ENCODE peak calls at places on chromosome 20, in seven cellular contexts. One of them, this sample, is unnamed.

GRCh38 chr20:51420111-51420510 is 122.4 kb downstream of the NFATC2 start:
- DNase-seq in astrocyte: peak; percentile 16
- DNase-seq in A549: no peak
- DNase-seq in Panc1: no peak
- DNase-seq in uterus: no peak
- DNase-seq in cardiac muscle cell: no peak
- DNase-seq in endodermal cell: no peak
- DNase-seq in this sample: no peak

GRCh38 chr20:18701969-18702368 is 111.6 kb upstream of the SCP2D1 start:
- DNase-seq in A549: no peak
- DNase-seq in Panc1: no peak
- DNase-seq in cardiac muscle cell: no peak
- DNase-seq in uterus: no peak
- DNase-seq in endodermal cell: no peak
- DNase-seq in astrocyte: no peak
- DNase-seq in this sample: no peak

GRCh38 chr20:35616465-35617396 is 1.1 kb downstream of the SPAG4 start:
- DNase-seq in Panc1: peak; percentile 99
- DNase-seq in A549: peak; percentile 87
- DNase-seq in uterus: peak; percentile 88
- DNase-seq in endodermal cell: peak; percentile 100
- DNase-seq in astrocyte: peak; percentile 97
- DNase-seq in cardiac muscle cell: peak; percentile 94
- DNase-seq in this sample: peak; percentile 88

GRCh38 chr20:4090756-4091331 is 75.5 kb upstream of the RNF24 start:
- DNase-seq in endodermal cell: no peak
- DNase-seq in cardiac muscle cell: peak; percentile 72
- DNase-seq in A549: peak; percentile 31
- DNase-seq in uterus: no peak
- DNase-seq in astrocyte: peak; percentile 77
- DNase-seq in Panc1: no peak
- DNase-seq in this sample: no peak

GRCh38 chr20:34312024-34312460 is 8.9 kb upstream of the AHCY start:
- DNase-seq in uterus: no peak
- DNase-seq in endodermal cell: peak; percentile 70
- DNase-seq in astrocyte: no peak
- DNase-seq in cardiac muscle cell: no peak
- DNase-seq in Panc1: no peak
- DNase-seq in A549: no peak
- DNase-seq in this sample: no peak

GRCh38 chr20:50992733-50993457 is 30.0 kb downstream of the KCNG1 start:
- DNase-seq in A549: peak; percentile 89
- DNase-seq in endodermal cell: peak; percentile 95
- DNase-seq in Panc1: no peak
- DNase-seq in cardiac muscle cell: peak; percentile 83
- DNase-seq in astrocyte: peak; percentile 61
- DNase-seq in uterus: no peak
- DNase-seq in this sample: no peak

GRCh38 chr20:37968726-37969401 is 64.4 kb downstream of the TTI1 start:
- DNase-seq in Panc1: no peak
- DNase-seq in astrocyte: no peak
- DNase-seq in A549: no peak
- DNase-seq in endodermal cell: peak; percentile 78
- DNase-seq in uterus: no peak
- DNase-seq in cardiac muscle cell: no peak
- DNase-seq in this sample: peak; percentile 13

GRCh38 chr20:45444050-45444449 is 25.5 kb upstream of the WFDC2 start:
- DNase-seq in cardiac muscle cell: no peak
- DNase-seq in A549: no peak
- DNase-seq in astrocyte: no peak
- DNase-seq in endodermal cell: no peak
- DNase-seq in uterus: no peak
- DNase-seq in Panc1: no peak
- DNase-seq in this sample: no peak

GRCh38 chr20:50113420-50114224 is 672 bp upstream of the UBE2V1 start:
- DNase-seq in A549: no peak
- DNase-seq in endodermal cell: no peak
- DNase-seq in uterus: no peak
- DNase-seq in cardiac muscle cell: no peak
- DNase-seq in astrocyte: no peak
- DNase-seq in Panc1: no peak
- DNase-seq in this sample: no peak

GRCh38 chr20:52056203-52057062 is 135.1 kb downstream of the ZFP64 start:
- DNase-seq in cardiac muscle cell: peak; percentile 64
- DNase-seq in Panc1: no peak
- DNase-seq in astrocyte: peak; percentile 94
- DNase-seq in A549: peak; percentile 19
- DNase-seq in uterus: no peak
- DNase-seq in endodermal cell: no peak
- DNase-seq in this sample: no peak

GRCh38 chr20:51565741-51566140 is 23.2 kb upstream of the NFATC2 start:
- DNase-seq in endodermal cell: no peak
- DNase-seq in uterus: no peak
- DNase-seq in A549: no peak
- DNase-seq in cardiac muscle cell: peak; percentile 8
- DNase-seq in Panc1: no peak
- DNase-seq in astrocyte: peak; percentile 41
- DNase-seq in this sample: no peak

GRCh38 chr20:32067234-32067821 is 15.3 kb downstream of the HCK start:
- DNase-seq in A549: no peak
- DNase-seq in cardiac muscle cell: peak; percentile 49
- DNase-seq in uterus: no peak
- DNase-seq in astrocyte: peak; percentile 90
- DNase-seq in endodermal cell: no peak
- DNase-seq in Panc1: no peak
- DNase-seq in this sample: no peak

GRCh38 chr20:36467076-36467999 is 74.0 kb upstream of the MYL9 start:
- DNase-seq in A549: no peak
- DNase-seq in endodermal cell: no peak
- DNase-seq in astrocyte: no peak
- DNase-seq in uterus: peak; percentile 47
- DNase-seq in Panc1: no peak
- DNase-seq in cardiac muscle cell: no peak
- DNase-seq in this sample: peak; percentile 76

GRCh38 chr20:48458003-48458377 is 369.8 kb downstream of the PREX1 start:
- DNase-seq in uterus: no peak
- DNase-seq in A549: no peak
- DNase-seq in astrocyte: no peak
- DNase-seq in Panc1: no peak
- DNase-seq in endodermal cell: no peak
- DNase-seq in cardiac muscle cell: no peak
- DNase-seq in this sample: no peak

DNA sequence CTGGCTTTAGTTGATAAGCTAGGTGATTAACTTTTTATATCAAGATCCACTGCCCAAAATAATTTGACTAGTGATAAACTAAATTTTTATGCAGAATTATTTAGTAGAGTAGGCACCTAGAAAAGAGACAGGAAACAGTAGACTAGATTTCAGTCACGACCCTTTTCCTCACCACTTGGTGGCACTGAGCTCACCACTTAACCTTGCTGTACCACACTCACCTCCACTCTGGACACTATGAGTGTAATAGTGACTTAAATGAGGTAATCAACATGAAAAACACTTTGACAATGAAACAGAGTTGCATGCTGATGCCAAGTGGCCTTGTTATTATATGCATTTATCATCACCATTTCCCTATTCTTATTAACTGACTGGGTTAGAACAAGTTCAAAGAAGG is 730.4 kb downstream of the KIF16B start:
- DNase-seq in endodermal cell: no peak
- DNase-seq in A549: no peak
- DNase-seq in cardiac muscle cell: no peak
- DNase-seq in uterus: no peak
- DNase-seq in Panc1: no peak
- DNase-seq in astrocyte: no peak
- DNase-seq in this sample: no peak
- TF ChIP-seq CTCF in endodermal cell: peak; percentile 59
- TF ChIP-seq CTCF in A549: no peak
- TF ChIP-seq CTCF in cardiac muscle cell: no peak
- TF ChIP-seq CTCF in uterus: no peak
- TF ChIP-seq CTCF in Panc1: no peak
- TF ChIP-seq CTCF in astrocyte: no peak
- TF ChIP-seq CTCF in this sample: no peak

GRCh38 chr20:10662661-10663458 is 10.9 kb downstream of the JAG1 start:
- DNase-seq in cardiac muscle cell: no peak
- DNase-seq in endodermal cell: peak; percentile 34
- DNase-seq in astrocyte: no peak
- DNase-seq in uterus: peak; percentile 11
- DNase-seq in A549: no peak
- DNase-seq in Panc1: no peak
- DNase-seq in this sample: peak; percentile 58
- H3K4me1 ChIP-seq in cardiac muscle cell: peaks cover 51% of the 10 kb centered on the region
- H3K4me1 ChIP-seq in endodermal cell: peaks cover 14% of the 10 kb centered on the region
- H3K4me1 ChIP-seq in astrocyte: peaks cover 41% of the 10 kb centered on the region
- H3K4me1 ChIP-seq in uterus: peaks cover 24% of the 10 kb centered on the region
- H3K4me1 ChIP-seq in A549: peaks cover 99% of the 10 kb centered on the region
- H3K4me1 ChIP-seq in Panc1: peaks cover 19% of the 10 kb centered on the region
- H3K4me1 ChIP-seq in this sample: no peaks in the 10 kb centered on the region

GRCh38 chr20:23164176-23164601 is 78.1 kb upstream of the CD93 start:
- DNase-seq in A549: no peak
- DNase-seq in endodermal cell: no peak
- DNase-seq in uterus: no peak
- DNase-seq in Panc1: no peak
- DNase-seq in cardiac muscle cell: no peak
- DNase-seq in astrocyte: no peak
- DNase-seq in this sample: peak; percentile 58

GRCh38 chr20:23166563-23166962 is 80.4 kb upstream of the CD93 start:
- DNase-seq in astrocyte: no peak
- DNase-seq in cardiac muscle cell: no peak
- DNase-seq in endodermal cell: peak; percentile 30
- DNase-seq in Panc1: no peak
- DNase-seq in uterus: no peak
- DNase-seq in A549: no peak
- DNase-seq in this sample: peak; percentile 53

GRCh38 chr20:23165964-23166363 is 79.8 kb upstream of the CD93 start:
- DNase-seq in cardiac muscle cell: no peak
- DNase-seq in Panc1: no peak
- DNase-seq in astrocyte: no peak
- DNase-seq in uterus: no peak
- DNase-seq in A549: no peak
- DNase-seq in endodermal cell: no peak
- DNase-seq in this sample: no peak

GRCh38 chr20:23163562-23163961 is 77.4 kb upstream of the CD93 start:
- DNase-seq in Panc1: no peak
- DNase-seq in astrocyte: no peak
- DNase-seq in endodermal cell: no peak
- DNase-seq in A549: no peak
- DNase-seq in uterus: no peak
- DNase-seq in cardiac muscle cell: no peak
- DNase-seq in this sample: peak; percentile 48

DNA sequence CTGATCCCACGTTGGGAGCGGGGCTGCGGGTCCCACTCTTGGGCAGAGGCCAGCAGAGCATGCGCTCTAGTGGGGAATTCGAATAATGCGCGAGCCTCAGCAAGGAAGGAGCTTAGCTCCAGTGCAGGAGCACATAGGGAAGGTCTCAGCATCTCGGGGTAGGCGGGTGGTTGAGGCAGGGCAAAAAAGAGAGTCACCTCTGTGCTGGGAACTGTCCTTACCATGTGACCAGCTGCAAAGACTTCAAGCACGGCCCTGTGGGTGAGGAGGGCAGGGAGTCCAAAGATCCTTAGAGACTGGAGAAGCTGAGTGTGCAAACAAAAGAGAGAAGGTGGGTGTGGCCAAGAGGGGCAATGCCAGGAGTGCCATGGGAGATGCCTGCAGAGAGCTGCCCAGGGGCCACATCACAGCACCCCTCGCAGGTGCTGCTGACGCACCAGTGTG is 79.2 kb upstream of the CD93 start:
- DNase-seq in endodermal cell: peak; percentile 72
- DNase-seq in astrocyte: no peak
- DNase-seq in uterus: no peak
- DNase-seq in A549: no peak
- DNase-seq in Panc1: no peak
- DNase-seq in cardiac muscle cell: no peak
- DNase-seq in this sample: no peak
- TF ChIP-seq CTCF in endodermal cell: peak; percentile 59
- TF ChIP-seq CTCF in astrocyte: peak; percentile 11
- TF ChIP-seq CTCF in uterus: no peak
- TF ChIP-seq CTCF in A549: no peak
- TF ChIP-seq CTCF in Panc1: no peak
- TF ChIP-seq CTCF in cardiac muscle cell: peak; percentile 10
- TF ChIP-seq CTCF in this sample: no peak

GRCh38 chr20:63539441-63540370 is 2.5 kb upstream of the PTK6 start:
- DNase-seq in cardiac muscle cell: no peak
- DNase-seq in endodermal cell: no peak
- DNase-seq in uterus: no peak
- DNase-seq in A549: no peak
- DNase-seq in Panc1: no peak
- DNase-seq in astrocyte: no peak
- DNase-seq in this sample: no peak

GRCh38 chr20:63536997-63537524 is at the start of gene PTK6:
- DNase-seq in astrocyte: no peak
- DNase-seq in uterus: no peak
- DNase-seq in cardiac muscle cell: no peak
- DNase-seq in endodermal cell: no peak
- DNase-seq in Panc1: no peak
- DNase-seq in A549: peak; percentile 87
- DNase-seq in this sample: no peak

GRCh38 chr20:63539092-63539430 is 1.9 kb upstream of the PTK6 start:
- DNase-seq in endodermal cell: no peak
- DNase-seq in cardiac muscle cell: no peak
- DNase-seq in uterus: no peak
- DNase-seq in A549: no peak
- DNase-seq in Panc1: no peak
- DNase-seq in astrocyte: no peak
- DNase-seq in this sample: no peak

GRCh38 chr20:63537525-63538203 is 488 bp upstream of the PTK6 start:
- DNase-seq in Panc1: peak; percentile 90
- DNase-seq in cardiac muscle cell: peak; percentile 95
- DNase-seq in endodermal cell: peak; percentile 95
- DNase-seq in astrocyte: peak; percentile 61
- DNase-seq in uterus: peak; percentile 64
- DNase-seq in A549: peak; percentile 100
- DNase-seq in this sample: peak; percentile 82

DNA sequence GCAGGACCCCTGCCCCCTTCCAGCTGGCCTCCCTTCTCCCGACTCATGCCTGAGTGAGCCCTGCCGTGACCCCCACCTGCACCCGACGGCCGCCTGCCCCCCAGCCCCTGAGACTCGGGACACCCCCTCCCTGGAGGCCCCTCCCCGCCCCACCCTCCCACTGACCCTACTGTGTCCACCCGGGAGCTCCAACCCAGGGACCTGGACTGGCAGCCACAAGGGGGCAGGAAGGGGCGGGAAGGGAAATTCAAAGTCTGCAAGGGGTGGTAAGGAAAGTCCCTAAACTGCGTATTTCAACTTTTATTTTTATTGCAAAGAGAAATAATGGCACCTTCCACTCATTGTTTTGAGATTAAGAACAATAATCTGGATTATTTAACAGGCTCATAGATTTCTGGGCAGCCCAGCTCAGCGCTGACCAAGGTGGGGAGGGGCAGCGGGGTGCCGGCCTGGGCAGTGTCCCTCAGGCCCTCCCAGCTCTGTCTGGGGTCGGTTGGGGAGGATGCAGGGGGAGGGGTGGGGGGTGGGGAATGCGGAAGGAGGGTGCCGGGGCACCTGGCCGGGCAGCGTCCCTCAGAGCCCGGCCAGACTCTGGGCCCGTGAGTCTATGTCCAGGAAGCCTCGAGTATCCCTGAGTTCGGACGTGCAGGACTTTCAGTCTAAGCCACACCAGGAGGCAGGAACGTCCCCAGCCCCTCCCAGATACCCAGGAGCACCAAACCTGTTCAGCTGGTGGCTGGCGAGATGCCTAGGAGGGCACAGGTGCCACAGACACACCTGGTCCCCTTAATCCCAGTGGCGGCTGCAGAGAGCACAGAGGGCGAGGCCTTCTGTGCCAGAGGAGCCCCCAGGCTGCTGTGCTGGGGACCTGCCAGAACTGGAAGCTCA is 1.3 kb upstream of the PTK6 start:
- DNase-seq in endodermal cell: no peak
- DNase-seq in Panc1: no peak
- DNase-seq in A549: peak; percentile 95
- DNase-seq in astrocyte: no peak
- DNase-seq in uterus: no peak
- DNase-seq in cardiac muscle cell: no peak
- DNase-seq in this sample: no peak
- H3K4me1 ChIP-seq in endodermal cell: no peaks in the 10 kb centered on the region
- H3K4me1 ChIP-seq in Panc1: peaks cover 17% of the 10 kb centered on the region
- H3K4me1 ChIP-seq in A549: peaks cover 18% of the 10 kb centered on the region
- H3K4me1 ChIP-seq in astrocyte: peaks cover 8% of the 10 kb centered on the region
- H3K4me1 ChIP-seq in uterus: no peaks in the 10 kb centered on the region
- H3K4me1 ChIP-seq in cardiac muscle cell: peaks cover 11% of the 10 kb centered on the region
- H3K4me1 ChIP-seq in this sample: peaks cover 16% of the 10 kb centered on the region

This sample was measured in right atrium auricular region.